ENCODE peak calls at places on chromosomes 11 and 22, in four cellular contexts. One of them, this sample, is unnamed.

GRCh38 chr22:45224988-45225731 is 15.5 kb downstream of the KIAA0930 start:
- DNase-seq in astrocyte: no peak
- DNase-seq in suprapubic skin: peak
- DNase-seq in thoracic aorta: no peak
- DNase-seq in this sample: no peak

GRCh38 chr22:24893341-24894070 is 53.0 kb downstream of the LHFPL7 start:
- DNase-seq in astrocyte: no peak
- DNase-seq in thoracic aorta: no peak
- DNase-seq in suprapubic skin: no peak
- DNase-seq in this sample: no peak

GRCh38 chr11:125082611-125083311 is 19.7 kb downstream of the SLC37A2 start:
- DNase-seq in astrocyte: peak
- DNase-seq in thoracic aorta: no peak
- DNase-seq in suprapubic skin: no peak
- DNase-seq in this sample: peak

GRCh38 chr11:116427903-116428637 is 344.7 kb downstream of the BUD13 start:
- DNase-seq in astrocyte: no peak
- DNase-seq in thoracic aorta: no peak
- DNase-seq in suprapubic skin: no peak
- DNase-seq in this sample: no peak

GRCh38 chr22:30399718-30400117 is 2.9 kb downstream of the SEC14L2 start:
- DNase-seq in suprapubic skin: no peak
- DNase-seq in astrocyte: no peak
- DNase-seq in thoracic aorta: no peak
- DNase-seq in this sample: no peak

GRCh38 chr11:85685131-85685819 is 720 bp downstream of the CCDC89 start:
- DNase-seq in astrocyte: no peak
- DNase-seq in thoracic aorta: no peak
- DNase-seq in suprapubic skin: no peak
- DNase-seq in this sample: no peak

GRCh38 chr11:39541945-39542351 is 1917.5 kb downstream of the LRRC4C start:
- DNase-seq in suprapubic skin: no peak
- DNase-seq in thoracic aorta: no peak
- DNase-seq in astrocyte: no peak
- DNase-seq in this sample: peak

GRCh38 chr22:34243023-34243422 is 322.7 kb upstream of the LARGE1 start:
- DNase-seq in thoracic aorta: no peak
- DNase-seq in suprapubic skin: no peak
- DNase-seq in astrocyte: no peak
- DNase-seq in this sample: no peak

GRCh38 chr11:79594839-79595238 is 154.0 kb upstream of the TENM4 start:
- DNase-seq in thoracic aorta: no peak
- DNase-seq in suprapubic skin: no peak
- DNase-seq in astrocyte: no peak
- DNase-seq in this sample: no peak

GRCh38 chr11:19912206-19913118 is 199.8 kb downstream of the NAV2 start:
- DNase-seq in thoracic aorta: no peak
- DNase-seq in astrocyte: no peak
- DNase-seq in suprapubic skin: no peak
- DNase-seq in this sample: no peak

GRCh38 chr11:13140028-13140870 is 131.1 kb downstream of the RASSF10 start:
- DNase-seq in thoracic aorta: no peak
- DNase-seq in astrocyte: peak
- DNase-seq in suprapubic skin: no peak
- DNase-seq in this sample: peak

GRCh38 chr11:130003717-130004001 is 1.0 kb upstream of the PRDM10 start:
- DNase-seq in thoracic aorta: no peak
- DNase-seq in suprapubic skin: no peak
- DNase-seq in astrocyte: no peak
- DNase-seq in this sample: no peak

GRCh38 chr22:38305481-38306448 is 11.5 kb downstream of the CSNK1E start:
- DNase-seq in thoracic aorta: no peak
- DNase-seq in suprapubic skin: no peak
- DNase-seq in astrocyte: peak
- DNase-seq in this sample: peak

GRCh38 chr22:36453266-36453607 is 28.2 kb downstream of the TXN2 start:
- DNase-seq in suprapubic skin: no peak
- DNase-seq in astrocyte: no peak
- DNase-seq in thoracic aorta: no peak
- DNase-seq in this sample: no peak

GRCh38 chr11:6505577-6506240 is 8.6 kb downstream of the DNHD1 start:
- DNase-seq in suprapubic skin: no peak
- DNase-seq in astrocyte: peak
- DNase-seq in thoracic aorta: no peak
- DNase-seq in this sample: peak

GRCh38 chr22:27534720-27535125 is 266.8 kb downstream of the MN1 start:
- DNase-seq in suprapubic skin: no peak
- DNase-seq in thoracic aorta: no peak
- DNase-seq in astrocyte: peak
- DNase-seq in this sample: peak

GRCh38 chr11:116132273-116132978 is 628.2 kb upstream of the CADM1 start:
- DNase-seq in astrocyte: no peak
- DNase-seq in thoracic aorta: no peak
- DNase-seq in suprapubic skin: no peak
- DNase-seq in this sample: no peak

GRCh38 chr22:47432683-47433082 is 670.2 kb downstream of the TBC1D22A start:
- DNase-seq in astrocyte: no peak
- DNase-seq in suprapubic skin: no peak
- DNase-seq in thoracic aorta: no peak
- DNase-seq in this sample: no peak

GRCh38 chr22:44759430-44760310 is 7.3 kb downstream of the ARHGAP8 start:
- DNase-seq in thoracic aorta: no peak
- DNase-seq in suprapubic skin: no peak
- DNase-seq in astrocyte: no peak
- DNase-seq in this sample: no peak

GRCh38 chr11:2180775-2181370 is 9.3 kb upstream of the TH start:
- DNase-seq in thoracic aorta: no peak
- DNase-seq in suprapubic skin: no peak
- DNase-seq in astrocyte: no peak
- DNase-seq in this sample: peak

GRCh38 chr11:84824624-84825023 is 802.5 kb downstream of the DLG2 start:
- DNase-seq in suprapubic skin: no peak
- DNase-seq in thoracic aorta: no peak
- DNase-seq in astrocyte: no peak
- DNase-seq in this sample: no peak

GRCh38 chr11:64343740-64344133 is 3.7 kb downstream of the CCDC88B start:
- DNase-seq in suprapubic skin: no peak
- DNase-seq in astrocyte: no peak
- DNase-seq in thoracic aorta: no peak
- DNase-seq in this sample: no peak
- TF ChIP-seq CTCF in suprapubic skin: no peak
- TF ChIP-seq CTCF in astrocyte: no peak
- TF ChIP-seq CTCF in thoracic aorta: no peak
- TF ChIP-seq CTCF in this sample: peak

DNA sequence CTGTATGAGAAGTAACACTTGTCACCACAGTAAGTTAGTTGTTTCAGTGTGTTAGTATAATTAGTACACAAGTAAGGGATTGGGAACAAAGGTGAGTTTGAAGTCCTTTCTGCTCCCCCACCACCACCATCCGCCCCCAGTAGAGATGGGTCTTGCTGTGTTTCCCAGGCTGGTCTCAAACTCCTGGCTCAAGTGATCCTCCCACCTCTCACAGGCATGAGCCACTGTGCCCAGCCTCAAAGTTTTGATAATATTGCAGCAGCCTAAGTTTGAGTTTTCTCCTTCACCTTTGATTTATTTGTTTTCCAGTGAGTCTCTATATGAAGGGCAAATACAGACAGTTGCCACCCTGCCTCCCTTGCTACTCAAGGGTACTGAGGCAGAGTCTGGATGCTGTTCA is 23.7 kb upstream of the GRK2 start:
- DNase-seq in thoracic aorta: no peak
- DNase-seq in suprapubic skin: no peak
- DNase-seq in astrocyte: no peak
- DNase-seq in this sample: no peak
- H3K4me3 ChIP-seq in thoracic aorta: peak
- H3K4me3 ChIP-seq in suprapubic skin: no peak
- H3K4me3 ChIP-seq in astrocyte: peak
- H3K4me3 ChIP-seq in this sample: no peak

GRCh38 chr11:119307219-119307618 is 9.7 kb downstream of the MCAM start:
- DNase-seq in astrocyte: no peak
- DNase-seq in thoracic aorta: no peak
- DNase-seq in suprapubic skin: no peak
- DNase-seq in this sample: no peak
- TF ChIP-seq CTCF in astrocyte: no peak
- TF ChIP-seq CTCF in thoracic aorta: no peak
- TF ChIP-seq CTCF in suprapubic skin: no peak
- TF ChIP-seq CTCF in this sample: no peak

GRCh38 chr11:72220696-72221363 is 3.7 kb upstream of the INPPL1 start:
- DNase-seq in thoracic aorta: no peak
- DNase-seq in astrocyte: no peak
- DNase-seq in suprapubic skin: no peak
- DNase-seq in this sample: no peak

GRCh38 chr11:72217856-72218745 is 1.5 kb downstream of the FOLR2 start:
- DNase-seq in suprapubic skin: no peak
- DNase-seq in astrocyte: no peak
- DNase-seq in thoracic aorta: no peak
- DNase-seq in this sample: no peak

GRCh38 chr11:72222106-72222891 is 2.3 kb upstream of the INPPL1 start:
- DNase-seq in astrocyte: no peak
- DNase-seq in suprapubic skin: no peak
- DNase-seq in thoracic aorta: no peak
- DNase-seq in this sample: no peak

GRCh38 chr11:72221386-72221785 is 3.2 kb upstream of the INPPL1 start:
- DNase-seq in thoracic aorta: no peak
- DNase-seq in suprapubic skin: no peak
- DNase-seq in astrocyte: no peak
- DNase-seq in this sample: no peak

GRCh38 chr11:72216638-72217037 is at the start of gene FOLR2:
- DNase-seq in astrocyte: no peak
- DNase-seq in suprapubic skin: peak
- DNase-seq in thoracic aorta: no peak
- DNase-seq in this sample: no peak
- H3K4me3 ChIP-seq in astrocyte: no peak
- H3K4me3 ChIP-seq in suprapubic skin: peak
- H3K4me3 ChIP-seq in thoracic aorta: peak
- H3K4me3 ChIP-seq in this sample: no peak

GRCh38 chr11:102306048-102306575 is 11.2 kb upstream of the BIRC3 start:
- DNase-seq in thoracic aorta: no peak
- DNase-seq in suprapubic skin: no peak
- DNase-seq in astrocyte: no peak
- DNase-seq in this sample: peak
- TF ChIP-seq CTCF in thoracic aorta: no peak
- TF ChIP-seq CTCF in suprapubic skin: no peak
- TF ChIP-seq CTCF in astrocyte: no peak
- TF ChIP-seq CTCF in this sample: peak

GRCh38 chr11:76230392-76230791 is 24.1 kb upstream of the WNT11 start:
- DNase-seq in thoracic aorta: no peak
- DNase-seq in suprapubic skin: no peak
- DNase-seq in astrocyte: no peak
- DNase-seq in this sample: no peak

GRCh38 chr11:76232026-76232665 is 25.8 kb upstream of the WNT11 start:
- DNase-seq in astrocyte: no peak
- DNase-seq in suprapubic skin: no peak
- DNase-seq in thoracic aorta: no peak
- DNase-seq in this sample: no peak

GRCh38 chr11:76229690-76230240 is 23.5 kb upstream of the WNT11 start:
- DNase-seq in suprapubic skin: no peak
- DNase-seq in thoracic aorta: no peak
- DNase-seq in astrocyte: no peak
- DNase-seq in this sample: no peak

GRCh38 chr11:76233196-76233921 is 27.1 kb upstream of the WNT11 start:
- DNase-seq in suprapubic skin: no peak
- DNase-seq in astrocyte: no peak
- DNase-seq in thoracic aorta: no peak
- DNase-seq in this sample: no peak

DNA sequence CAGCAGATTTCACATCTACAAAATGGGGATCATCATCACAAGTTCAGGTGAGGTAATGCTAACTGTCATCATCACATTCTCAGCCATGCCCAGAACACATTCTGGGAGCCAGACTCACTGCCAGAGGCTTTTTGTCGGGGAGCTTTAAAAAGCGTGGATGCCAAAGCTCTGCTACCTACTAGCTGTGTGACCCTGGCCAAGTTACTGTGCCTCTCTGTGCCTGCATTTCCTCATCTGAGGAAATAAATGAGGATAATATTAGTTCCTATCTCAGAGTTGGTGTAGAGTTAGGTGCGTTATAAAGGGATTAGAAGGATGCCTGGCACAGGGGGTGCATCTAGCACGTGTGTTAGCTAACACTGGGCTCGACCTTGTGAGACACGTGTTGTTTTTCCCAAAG is 25.0 kb upstream of the WNT11 start:
- DNase-seq in astrocyte: no peak
- DNase-seq in suprapubic skin: no peak
- DNase-seq in thoracic aorta: no peak
- DNase-seq in this sample: no peak
- H3K4me3 ChIP-seq in astrocyte: no peak
- H3K4me3 ChIP-seq in suprapubic skin: no peak
- H3K4me3 ChIP-seq in thoracic aorta: no peak
- H3K4me3 ChIP-seq in this sample: no peak

GRCh38 chr22:22556995-22557925 is 1.8 kb downstream of the PRAME start:
- DNase-seq in astrocyte: no peak
- DNase-seq in suprapubic skin: no peak
- DNase-seq in thoracic aorta: no peak
- DNase-seq in this sample: no peak

GRCh38 chr22:22555596-22555995 is 3.5 kb downstream of the PRAME start:
- DNase-seq in astrocyte: no peak
- DNase-seq in thoracic aorta: no peak
- DNase-seq in suprapubic skin: no peak
- DNase-seq in this sample: no peak

GRCh38 chr22:22558071-22558971 is 744 bp downstream of the PRAME start:
- DNase-seq in suprapubic skin: no peak
- DNase-seq in thoracic aorta: no peak
- DNase-seq in astrocyte: no peak
- DNase-seq in this sample: no peak

GRCh38 chr22:22556578-22556977 is 2.5 kb downstream of the PRAME start:
- DNase-seq in thoracic aorta: no peak
- DNase-seq in suprapubic skin: no peak
- DNase-seq in astrocyte: no peak
- DNase-seq in this sample: no peak

GRCh38 chr22:22558972-22559603 is at the start of gene PRAME:
- DNase-seq in astrocyte: no peak
- DNase-seq in suprapubic skin: no peak
- DNase-seq in thoracic aorta: no peak
- DNase-seq in this sample: no peak
- TF ChIP-seq CTCF in astrocyte: peak
- TF ChIP-seq CTCF in suprapubic skin: no peak
- TF ChIP-seq CTCF in thoracic aorta: no peak
- TF ChIP-seq CTCF in this sample: peak